ENCODE peak calls at places on chromosomes 4 and X, in seven cellular contexts. O, X, H, N, Z, B and G are unnamed samples.

GRCh38 chrX:117429511-117429910 is 687.1 kb downstream of the KLHL13 start:
- DNase-seq in O (no peak), X (no peak), H (no peak), N (no peak), Z (no peak), B (no peak), G (no peak)

GRCh38 chr4:118783887-118784286 is 52.0 kb downstream of the SEC24D start:
- DNase-seq in O (peak), X (no peak), H (peak), N (peak), Z (no peak), B (peak), G (peak)

GRCh38 chrX:71147496-71148277 is 3.0 kb downstream of the NLGN3 start:
- DNase-seq in O (no peak), X (no peak), H (no peak), N (no peak), Z (no peak), B (no peak), G (no peak)

GRCh38 chrX:116379854-116380253 is 56.6 kb upstream of the SLC6A14 start:
- DNase-seq in O (peak), X (no peak), H (peak), N (peak), Z (no peak), B (peak), G (peak)

GRCh38 chrX:24870143-24870542 is 145.6 kb downstream of the ARX start:
- DNase-seq in O (peak), X (no peak), H (peak), N (peak), Z (no peak), B (no peak), G (peak)

GRCh38 chr4:180398564-180398963 is 1844.6 kb upstream of the TENM3 start:
- DNase-seq in O (no peak), X (no peak), H (no peak), N (no peak), Z (no peak), B (no peak), G (no peak)

GRCh38 chrX:45769919-45770582 is 569.4 kb upstream of the DIPK2B start:
- DNase-seq in O (peak), X (peak), H (peak), N (peak), Z (no peak), B (peak), G (peak)

GRCh38 chrX:150365953-150366911 is 3.1 kb downstream of the MAMLD1 start:
- DNase-seq in O (peak), X (no peak), H (peak), N (peak), Z (no peak), B (no peak), G (peak)

GRCh38 chr4:101282076-101282844 is 65.1 kb downstream of the PPP3CA start:
- DNase-seq in O (no peak), X (no peak), H (no peak), N (no peak), Z (no peak), B (no peak), G (no peak)

GRCh38 chr4:166941629-166942028 is 292.7 kb downstream of the SPOCK3 start:
- DNase-seq in O (no peak), X (no peak), H (peak), N (no peak), Z (no peak), B (peak), G (no peak)

GRCh38 chrX:135625995-135626394 is 87.4 kb upstream of the CT45A1 start:
- DNase-seq in O (peak), X (no peak), H (no peak), N (peak), Z (no peak), B (peak), G (peak)

GRCh38 chr4:41594439-41594838 is 56.5 kb downstream of the LIMCH1 start:
- DNase-seq in O (peak), X (no peak), H (no peak), N (no peak), Z (no peak), B (no peak), G (peak)

GRCh38 chr4:41587286-41587685 is 49.3 kb downstream of the LIMCH1 start:
- DNase-seq in O (no peak), X (no peak), H (no peak), N (no peak), Z (no peak), B (no peak), G (no peak)

DNA sequence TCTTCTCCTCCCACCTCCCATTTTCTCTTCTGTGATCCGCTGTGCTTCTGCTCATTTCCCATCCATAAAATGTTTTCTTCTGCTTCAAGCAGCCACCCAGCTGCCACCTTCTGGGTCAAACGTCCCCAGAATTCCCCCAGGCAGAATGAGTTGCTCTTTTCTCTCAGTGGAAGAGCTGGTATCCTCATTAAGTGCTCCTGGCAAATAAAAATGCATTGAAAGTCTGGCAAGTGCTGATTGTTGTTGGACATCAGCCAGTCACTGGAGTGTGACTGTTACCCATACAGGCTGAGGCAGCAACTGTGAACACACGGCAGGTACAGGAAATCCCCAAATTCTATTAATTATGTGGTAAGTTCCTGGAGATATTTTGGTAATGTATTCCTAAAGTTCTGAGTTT is 52.6 kb downstream of the LIMCH1 start:
- DNase-seq in O (no peak), X (no peak), H (no peak), N (no peak), Z (no peak), B (peak), G (no peak)
- H3K4me3 ChIP-seq in O (no peak), X (no peak), H (no peak), N (no peak), Z (no peak), B (no peak), G (no peak)

GRCh38 chr4:107202744-107203143 is 166.6 kb upstream of the DKK2 start:
- DNase-seq in O (no peak), X (no peak), H (no peak), N (peak), Z (no peak), B (no peak), G (no peak)

GRCh38 chr4:107196312-107196711 is 160.2 kb upstream of the DKK2 start:
- DNase-seq in O (no peak), X (no peak), H (no peak), N (no peak), Z (no peak), B (no peak), G (no peak)

GRCh38 chr4:107193989-107194388 is 157.9 kb upstream of the DKK2 start:
- DNase-seq in O (no peak), X (no peak), H (no peak), N (no peak), Z (no peak), B (no peak), G (no peak)

GRCh38 chr4:107197121-107197520 is 161.0 kb upstream of the DKK2 start:
- DNase-seq in O (no peak), X (no peak), H (no peak), N (no peak), Z (no peak), B (no peak), G (no peak)
- TF ChIP-seq CTCF in O (no peak), X (no peak), H (no peak), N (no peak), Z (no peak), B (no peak), G (no peak)

GRCh38 chrX:56798866-56799864 is 70.1 kb downstream of the NBDY start:
- DNase-seq in O (no peak), X (no peak), H (no peak), N (no peak), Z (no peak), B (no peak), G (no peak)
- H3K4me3 ChIP-seq in O (no peak), X (no peak), H (no peak), N (no peak), Z (no peak), B (no peak), G (no peak)

GRCh38 chrX:318739-319578 is at the start of gene GTPBP6:
- DNase-seq in O (peak), X (peak), H (peak), N (peak), Z (peak), B (peak), G (peak)
- TF ChIP-seq CTCF in O (peak), X (peak), H (peak), N (no peak), Z (no peak), B (peak), G (peak)

GRCh38 chrX:2498781-2499302 is 1.9 kb downstream of the DHRSX start:
- DNase-seq in O (peak), X (no peak), H (peak), N (peak), Z (no peak), B (peak), G (peak)
- H3K4me3 ChIP-seq in O (peak), X (peak), H (peak), N (peak), Z (peak), B (no peak), G (peak)

GRCh38 chrX:131854586-131854985 is 168.5 kb upstream of the STK26 start:
- DNase-seq in O (peak), X (no peak), H (peak), N (peak), Z (no peak), B (peak), G (peak)
- TF ChIP-seq CTCF in O (peak), X (no peak), H (no peak), N (no peak), Z (no peak), B (peak), G (no peak)

GRCh38 chr4:2468464-2469191 is at the start of gene RNF4:
- DNase-seq in O (peak), X (peak), H (peak), N (peak), Z (peak), B (peak), G (peak)
- H3K4me3 ChIP-seq in O (peak), X (peak), H (peak), N (peak), Z (peak), B (peak), G (peak)

DNA sequence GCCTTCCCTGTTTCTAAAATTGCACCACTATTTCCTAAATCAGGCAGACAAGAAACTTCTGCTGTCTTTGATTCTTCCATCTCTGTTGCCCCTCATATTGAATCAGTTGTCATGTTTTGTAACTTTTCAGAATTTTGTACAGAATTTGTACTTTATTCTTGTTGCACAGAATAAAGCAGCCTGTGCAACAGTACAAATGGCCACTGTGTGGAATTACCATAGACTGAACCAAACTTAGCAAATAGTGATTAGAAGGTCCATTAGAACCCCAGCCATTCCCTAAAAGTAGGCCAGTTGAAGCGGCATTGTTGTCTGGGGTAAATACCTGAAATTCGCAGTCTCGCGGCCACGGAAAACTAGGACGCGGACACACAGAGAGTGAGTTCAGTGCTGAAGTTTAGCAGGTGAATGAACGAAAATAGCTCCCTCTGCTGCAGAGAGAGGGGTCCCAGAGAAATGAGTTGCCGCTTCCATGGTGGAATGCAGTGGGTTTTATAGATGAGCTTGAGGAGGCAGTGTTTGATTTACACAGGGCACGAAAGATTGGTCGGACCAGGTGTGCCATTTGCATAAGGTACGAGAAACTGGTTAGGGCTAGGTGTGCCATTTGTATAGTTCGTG is 71.8 kb downstream of the C4orf33 start:
- DNase-seq in O (no peak), X (no peak), H (no peak), N (no peak), Z (no peak), B (no peak), G (no peak)
- TF ChIP-seq CTCF in O (no peak), X (peak), H (peak), N (no peak), Z (peak), B (no peak), G (no peak)

DNA sequence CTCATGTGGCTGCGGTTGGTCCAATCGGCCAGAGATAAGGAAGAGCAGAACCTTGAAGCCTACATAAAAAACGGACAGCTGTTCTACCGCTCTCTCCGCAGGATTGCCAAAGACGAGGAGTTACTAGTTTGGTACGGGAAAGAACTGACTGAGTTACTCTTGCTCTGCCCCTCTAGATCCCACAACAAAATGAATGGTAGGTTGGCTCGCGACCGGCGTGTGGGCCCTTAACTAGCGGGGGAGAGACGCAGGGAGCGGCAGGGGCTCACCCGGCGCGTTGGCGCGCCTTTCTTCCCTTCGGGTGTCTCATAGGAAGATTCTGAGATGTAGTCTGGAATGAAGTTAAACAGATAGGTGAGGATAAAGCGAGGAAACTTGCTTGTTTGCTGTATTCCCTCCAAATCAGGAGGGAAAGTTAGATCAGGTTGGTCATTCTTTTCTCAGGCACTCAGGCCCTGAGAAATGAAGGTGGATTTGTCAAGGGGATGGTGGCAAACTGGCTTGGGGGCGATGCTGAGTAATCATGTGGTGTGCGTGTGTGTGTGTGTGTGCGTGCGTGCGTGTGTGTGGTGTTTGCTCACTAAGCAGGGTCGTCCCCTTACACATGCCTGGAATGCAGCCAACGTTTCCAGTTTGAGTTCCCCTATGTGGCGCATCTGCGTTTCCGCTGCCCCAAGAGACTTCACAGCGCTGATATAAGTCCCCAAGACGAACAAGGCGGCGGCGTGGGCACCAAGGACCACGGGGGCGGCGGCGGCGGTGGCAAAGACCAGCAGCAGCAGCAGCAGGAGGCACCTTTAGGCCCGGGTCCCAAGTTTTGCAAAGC is 4.2 kb downstream of the PRDM8 start:
- DNase-seq in O (peak), X (no peak), H (peak), N (peak), Z (peak), B (no peak), G (peak)
- H3K4me3 ChIP-seq in O (peak), X (peak), H (peak), N (peak), Z (peak), B (peak), G (peak)

GRCh38 chrX:57680160-57680559 is at the start of gene NLRP2B:
- DNase-seq in O (no peak), X (no peak), H (no peak), N (no peak), Z (no peak), B (no peak), G (no peak)

GRCh38 chrX:57678686-57679428 is 1.2 kb downstream of the NLRP2B start:
- DNase-seq in O (no peak), X (no peak), H (no peak), N (no peak), Z (no peak), B (no peak), G (no peak)

GRCh38 chrX:57669961-57670360 is 10.1 kb downstream of the NLRP2B start:
- DNase-seq in O (no peak), X (no peak), H (no peak), N (no peak), Z (no peak), B (no peak), G (no peak)

GRCh38 chrX:57677132-57677858 is 2.8 kb downstream of the NLRP2B start:
- DNase-seq in O (no peak), X (no peak), H (no peak), N (no peak), Z (no peak), B (no peak), G (peak)

DNA sequence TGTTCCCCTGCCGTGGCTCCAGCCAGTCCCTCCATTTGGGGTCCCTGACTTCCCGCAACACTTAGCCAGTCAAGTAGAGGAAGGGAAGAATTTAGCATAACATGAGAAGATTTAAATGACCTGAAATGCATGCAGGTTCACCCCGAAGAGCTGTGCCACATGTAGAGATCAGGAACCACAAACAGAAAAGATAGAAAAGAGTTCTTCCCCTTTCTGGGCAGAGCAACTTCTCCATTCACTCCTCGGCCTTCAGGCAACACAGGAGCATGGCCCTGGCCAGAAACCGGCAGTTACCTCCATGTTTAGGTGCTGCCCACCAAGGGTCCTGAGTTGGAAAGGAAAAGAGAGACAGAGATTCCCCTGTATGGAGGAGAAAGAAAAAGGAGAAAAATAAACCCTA is 5.2 kb downstream of the NLRP2B start:
- DNase-seq in O (no peak), X (no peak), H (no peak), N (no peak), Z (no peak), B (no peak), G (no peak)
- TF ChIP-seq CTCF in O (no peak), X (no peak), H (no peak), N (no peak), Z (no peak), B (no peak), G (no peak)